ENCODE peak calls at places on chromosomes 3 and 15, in eight cellular contexts. T, W, C, F, Z, X, D and N are unnamed samples.

GRCh38 chr3:186025161-186025560 is 83.7 kb downstream of the ETV5 start:
- DNase-seq in T (peak; percentile 48), W (no peak), C (no peak), F (no peak), Z (no peak), X (no peak), D (no peak), N (no peak)

GRCh38 chr3:127483005-127483641 is 107.4 kb downstream of the TPRA1 start:
- DNase-seq in T (peak; percentile 74), W (no peak), C (no peak), F (no peak), Z (no peak), X (peak; percentile 7), D (no peak), N (peak; percentile 26)

GRCh38 chr3:16437640-16438039 is 75.9 kb downstream of the RFTN1 start:
- DNase-seq in T (no peak), W (peak; percentile 71), C (no peak), F (no peak), Z (no peak), X (no peak), D (no peak), N (no peak)

GRCh38 chr15:81155375-81156218 is 21.5 kb downstream of the CFAP161 start:
- DNase-seq in T (no peak), W (peak; percentile 81), C (no peak), F (peak; percentile 30), Z (peak; percentile 31), X (peak; percentile 71), D (no peak), N (no peak)

GRCh38 chr15:70778258-70779076 is 15.1 kb upstream of the UACA start:
- DNase-seq in T (no peak), W (no peak), C (no peak), F (no peak), Z (no peak), X (no peak), D (no peak), N (no peak)

GRCh38 chr3:99669879-99670555 is 31.6 kb downstream of the COL8A1 start:
- DNase-seq in T (no peak), W (no peak), C (no peak), F (no peak), Z (no peak), X (no peak), D (no peak), N (no peak)

GRCh38 chr3:122640437-122640999 is 40.1 kb upstream of the PARP14 start:
- DNase-seq in T (no peak), W (no peak), C (no peak), F (no peak), Z (no peak), X (no peak), D (no peak), N (no peak)

GRCh38 chr3:129291487-129291886 is 12.8 kb downstream of the HMCES start:
- DNase-seq in T (no peak), W (no peak), C (no peak), F (no peak), Z (no peak), X (no peak), D (no peak), N (no peak)

GRCh38 chr15:43194775-43195174 is 9.6 kb downstream of the CCNDBP1 start:
- DNase-seq in T (no peak), W (no peak), C (no peak), F (no peak), Z (no peak), X (no peak), D (no peak), N (no peak)

GRCh38 chr3:197458179-197458707 is 97.5 kb downstream of the BDH1 start:
- DNase-seq in T (no peak), W (no peak), C (no peak), F (peak; percentile 65), Z (no peak), X (no peak), D (no peak), N (peak; percentile 41)

GRCh38 chr15:70353606-70354259 is 256.0 kb upstream of the TLE3 start:
- DNase-seq in T (peak; percentile 67), W (no peak), C (no peak), F (no peak), Z (no peak), X (no peak), D (no peak), N (no peak)

GRCh38 chr15:79209690-79210089 is 72.8 kb upstream of the ANKRD34C start:
- DNase-seq in T (no peak), W (no peak), C (no peak), F (no peak), Z (no peak), X (no peak), D (no peak), N (no peak)

GRCh38 chr3:57331078-57331477 is 38.6 kb upstream of the ASB14 start:
- DNase-seq in T (no peak), W (no peak), C (no peak), F (no peak), Z (no peak), X (no peak), D (no peak), N (no peak)
- TF ChIP-seq CTCF in T (no peak), W (no peak), C (no peak), F (no peak), Z (no peak), X (no peak), D (no peak), N (no peak)

GRCh38 chr3:38662544-38662943 is 13.1 kb upstream of the SCN5A start:
- DNase-seq in T (no peak), W (no peak), C (no peak), F (no peak), Z (no peak), X (no peak), D (no peak), N (no peak)
- TF ChIP-seq CTCF in T (peak; percentile 15), W (no peak), C (peak; percentile 18), F (no peak), Z (no peak), X (no peak), D (peak; percentile 28), N (no peak)

DNA sequence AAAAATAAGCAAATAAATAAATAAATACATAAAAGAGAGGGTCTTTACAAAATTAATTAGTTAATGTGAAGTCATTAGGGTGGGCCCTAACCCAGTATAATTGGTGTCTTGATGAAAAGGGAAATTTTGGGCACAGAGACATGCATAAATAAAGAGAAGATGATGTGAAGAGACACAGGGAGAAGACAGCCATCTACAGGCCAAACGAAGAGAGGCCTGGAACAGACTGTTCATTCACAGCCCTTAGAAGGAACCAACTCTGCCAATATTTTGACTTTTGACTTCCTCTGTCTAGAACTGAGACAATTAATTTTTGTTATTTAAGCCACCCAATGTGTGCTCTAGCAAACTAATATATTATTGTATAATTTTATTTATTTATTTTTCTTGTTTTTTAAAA is 29.6 kb upstream of the SELENOK start:
- DNase-seq in T (no peak), W (no peak), C (no peak), F (peak; percentile 57), Z (no peak), X (no peak), D (no peak), N (no peak)
- TF ChIP-seq CTCF in T (peak; percentile 41), W (no peak), C (peak; percentile 55), F (peak; percentile 18), Z (no peak), X (no peak), D (peak; percentile 63), N (no peak)

GRCh38 chr15:99102332-99103235 is 2.3 kb upstream of the SYNM start:
- DNase-seq in T (no peak), W (no peak), C (no peak), F (no peak), Z (no peak), X (no peak), D (no peak), N (no peak)
- TF ChIP-seq CTCF in T (no peak), W (no peak), C (no peak), F (no peak), Z (no peak), X (no peak), D (no peak), N (no peak)

GRCh38 chr15:89217031-89217430 is 4.3 kb downstream of the RLBP1 start:
- DNase-seq in T (no peak), W (no peak), C (no peak), F (no peak), Z (no peak), X (no peak), D (no peak), N (no peak)

GRCh38 chr15:89218531-89218930 is 2.8 kb downstream of the RLBP1 start:
- DNase-seq in T (no peak), W (no peak), C (no peak), F (no peak), Z (no peak), X (no peak), D (no peak), N (no peak)

GRCh38 chr15:89225588-89225987 is 4.2 kb upstream of the RLBP1 start:
- DNase-seq in T (no peak), W (no peak), C (no peak), F (no peak), Z (no peak), X (no peak), D (no peak), N (no peak)

GRCh38 chr15:89217686-89218376 is 3.5 kb downstream of the RLBP1 start:
- DNase-seq in T (no peak), W (no peak), C (no peak), F (no peak), Z (no peak), X (no peak), D (no peak), N (no peak)

GRCh38 chr15:89221543-89221942 is at the start of gene RLBP1:
- DNase-seq in T (no peak), W (no peak), C (no peak), F (no peak), Z (no peak), X (no peak), D (no peak), N (no peak)
- TF ChIP-seq CTCF in T (no peak), W (no peak), C (no peak), F (no peak), Z (no peak), X (no peak), D (no peak), N (no peak)

GRCh38 chr15:85592148-85592547 is 202.6 kb downstream of the KLHL25 start:
- DNase-seq in T (no peak), W (no peak), C (no peak), F (no peak), Z (no peak), X (no peak), D (no peak), N (no peak)
- TF ChIP-seq CTCF in T (peak; percentile 58), W (no peak), C (peak; percentile 60), F (no peak), Z (no peak), X (peak; percentile 13), D (peak; percentile 41), N (peak; percentile 11)

GRCh38 chr15:100334905-100335304 is 6.9 kb downstream of the ADAMTS17 start:
- DNase-seq in T (peak; percentile 73), W (no peak), C (no peak), F (no peak), Z (no peak), X (no peak), D (no peak), N (no peak)
- TF ChIP-seq CTCF in T (no peak), W (no peak), C (no peak), F (no peak), Z (no peak), X (no peak), D (no peak), N (no peak)

GRCh38 chr15:57611938-57612337 is 20.2 kb downstream of the MYZAP start:
- DNase-seq in T (no peak), W (peak; percentile 61), C (peak; percentile 38), F (peak; percentile 78), Z (peak; percentile 80), X (peak; percentile 42), D (no peak), N (no peak)
- TF ChIP-seq CTCF in T (peak; percentile 53), W (no peak), C (peak; percentile 64), F (no peak), Z (peak; percentile 85), X (peak; percentile 21), D (peak; percentile 56), N (no peak)

GRCh38 chr15:35680951-35681350 is 135.0 kb upstream of the DPH6 start:
- DNase-seq in T (no peak), W (no peak), C (no peak), F (no peak), Z (no peak), X (no peak), D (no peak), N (no peak)
- TF ChIP-seq CTCF in T (no peak), W (no peak), C (no peak), F (no peak), Z (no peak), X (no peak), D (no peak), N (no peak)